ENCODE peak calls at places on chromosomes 4 and X, in ten cellular contexts. S, P, Z, T, A, J, I, F, H and L are unnamed samples.

GRCh38 chrX:112008724-112009123 is 73.9 kb downstream of the TRPC5 start:
- DNase-seq in S (no peak), Z (no peak), H (no peak), J (no peak), I (no peak), T (no peak), A (no peak), P (no peak), F (no peak), L (no peak)

GRCh38 chrX:41931591-41931990 is 8.2 kb upstream of the CASK start:
- DNase-seq in F (no peak), A (no peak), T (no peak), I (no peak), J (no peak), H (no peak), S (no peak), Z (no peak), P (no peak), L (no peak)

GRCh38 chr4:137819964-137820383 is 287.7 kb upstream of the PCDH18 start:
- DNase-seq in T (no peak), A (no peak), Z (no peak), H (no peak), F (no peak), I (no peak), J (no peak), S (peak), P (no peak), L (no peak)

GRCh38 chr4:74228691-74229640 is 71.0 kb downstream of the MTHFD2L start:
- DNase-seq in A (peak), F (peak), P (peak), H (peak), S (peak), J (peak), I (peak), T (no peak), Z (peak), L (peak)

GRCh38 chr4:165398570-165398969 is 19.8 kb downstream of the CPE start:
- DNase-seq in P (no peak), A (no peak), S (no peak), H (peak), Z (peak), I (no peak), F (no peak), T (no peak), J (no peak), L (no peak)

GRCh38 chrX:1883772-1884171 is 268.9 kb downstream of the ASMT start:
- DNase-seq in I (no peak), Z (no peak), H (peak), S (peak), F (no peak), P (no peak), T (no peak), J (no peak), A (no peak), L (no peak)

GRCh38 chrX:28628101-28628500 is 40.9 kb downstream of the IL1RAPL1 start:
- DNase-seq in S (no peak), H (no peak), A (no peak), P (no peak), Z (no peak), J (no peak), I (no peak), F (no peak), T (no peak), L (no peak)

GRCh38 chr4:124144302-124144701 is 568.2 kb downstream of the ANKRD50 start:
- DNase-seq in J (no peak), P (no peak), I (no peak), S (no peak), Z (no peak), H (no peak), A (no peak), F (no peak), T (no peak), L (no peak)

GRCh38 chrX:34126011-34126410 is 6.1 kb downstream of the FAM47A start:
- DNase-seq in S (no peak), H (no peak), I (no peak), Z (no peak), F (no peak), A (no peak), J (no peak), P (no peak), T (no peak), L (peak)

GRCh38 chr4:107037188-107037587 is 1.1 kb upstream of the DKK2 start:
- DNase-seq in H (peak), Z (peak), I (no peak), J (no peak), A (peak), T (no peak), F (no peak), P (peak), S (peak), L (no peak)

GRCh38 chr4:113026556-113026955 is 22.9 kb upstream of the ANK2 start:
- DNase-seq in F (no peak), I (no peak), Z (no peak), P (no peak), S (no peak), H (no peak), A (no peak), J (no peak), T (no peak), L (no peak)

GRCh38 chr4:153555730-153556440 is 89.7 kb downstream of the TMEM131L start:
- DNase-seq in P (no peak), S (no peak), H (no peak), T (no peak), J (no peak), Z (no peak), I (no peak), F (no peak), A (no peak), L (peak)

GRCh38 chrX:9378980-9379696 is 85.7 kb upstream of the TBL1X start:
- DNase-seq in F (no peak), Z (no peak), J (no peak), A (no peak), H (no peak), I (no peak), P (no peak), T (no peak), S (no peak), L (no peak)

GRCh38 chr4:42344749-42345148 is 52.5 kb upstream of the SHISA3 start:
- DNase-seq in Z (no peak), I (no peak), J (no peak), H (no peak), A (no peak), F (no peak), T (no peak), S (no peak), P (no peak), L (no peak)

GRCh38 chr4:84578540-84579409 is 4.2 kb upstream of the CDS1 start:
- DNase-seq in I (no peak), F (no peak), Z (no peak), P (no peak), A (peak), J (no peak), H (peak), T (no peak), S (peak), L (no peak)